ENCODE peak calls at places on chromosome 5, in nine cellular contexts. T is adrenal gland; B is NCI-H2029; A is kidney; R is endothelial cell of umbilical vein; L is coronary artery; J is stimulated activated CD4-positive, alpha-beta T cell treated with anti-CD3 and anti-CD28 coated beads, Interleukin-1b, Interleukin-23, amount 100 ng/mL, for 4 hours; Y is CD4-positive, alpha-beta T cell; Z is HT1080. D is an unnamed sample.

GRCh38 chr5:134101686-134102439 is 12.6 kb upstream of the TCF7 start:
- DNase-seq in A (peak; percentile 78), J (peak; percentile 70), R (peak; percentile 48), L (no peak), B (no peak), Y (peak; percentile 73), T (peak; percentile 64), Z (peak; percentile 34), D (peak; percentile 92)

GRCh38 chr5:54325610-54326311 is 15.4 kb upstream of the ARL15 start:
- DNase-seq in B (no peak), A (no peak), L (no peak), R (no peak), J (no peak), Y (no peak), T (no peak), Z (no peak), D (no peak)

GRCh38 chr5:200985-201384 is 9.7 kb downstream of the LRRC14B start:
- DNase-seq in B (no peak), Z (no peak), A (no peak), R (no peak), T (no peak), Y (no peak), L (no peak), J (no peak), D (peak; percentile 63)

GRCh38 chr5:113606298-113607134 is 93.0 kb downstream of the YTHDC2 start:
- DNase-seq in A (peak; percentile 64), T (peak; percentile 42), R (peak; percentile 82), Y (peak; percentile 18), L (no peak), J (peak; percentile 10), B (peak; percentile 42), Z (peak; percentile 67), D (peak; percentile 8)

GRCh38 chr5:127011151-127011550 is 19.2 kb downstream of the MARCHF3 start:
- DNase-seq in Y (no peak), B (no peak), L (no peak), Z (peak; percentile 66), A (no peak), R (no peak), T (no peak), J (no peak), D (peak; percentile 86)

GRCh38 chr5:3362606-3362910 is 233.1 kb upstream of the IRX1 start:
- DNase-seq in T (no peak), A (no peak), B (no peak), J (no peak), R (no peak), Y (no peak), Z (no peak), L (peak; percentile 38), D (no peak)

GRCh38 chr5:180090769-180091546 is 19.4 kb upstream of the RNF130 start:
- DNase-seq in A (no peak), Y (no peak), R (peak; percentile 43), T (no peak), L (no peak), Z (no peak), B (no peak), J (no peak), D (no peak)

GRCh38 chr5:132387649-132388117 is 18.2 kb downstream of the SLC22A5 start:
- DNase-seq in A (peak; percentile 77), T (peak; percentile 58), L (peak; percentile 80), R (peak; percentile 96), B (peak; percentile 29), Y (no peak), J (no peak), Z (peak; percentile 99), D (peak; percentile 93)

GRCh38 chr5:6365977-6366590 is 12.3 kb downstream of the MED10 start:
- DNase-seq in L (peak; percentile 31), T (no peak), B (no peak), Y (no peak), R (no peak), Z (no peak), J (no peak), A (no peak), D (no peak)